ENCODE peak calls at places on chromosomes 16 and 17, in five cellular contexts. One of them, this sample, is unnamed.

GRCh38 chr16:85854935-85855334 is 44.0 kb upstream of the IRF8 start:
- DNase-seq in uterus: no peak
- DNase-seq in heart left ventricle: no peak
- DNase-seq in body of pancreas: no peak
- DNase-seq in adrenal gland: no peak
- DNase-seq in this sample: no peak

GRCh38 chr16:50680907-50681885 is at the start of gene SNX20:
- DNase-seq in uterus: no peak
- DNase-seq in heart left ventricle: no peak
- DNase-seq in body of pancreas: peak; percentile 48
- DNase-seq in adrenal gland: no peak
- DNase-seq in this sample: no peak

GRCh38 chr17:36586138-36586537 is 5.5 kb upstream of the DHRS11 start:
- DNase-seq in uterus: no peak
- DNase-seq in heart left ventricle: no peak
- DNase-seq in body of pancreas: no peak
- DNase-seq in adrenal gland: no peak
- DNase-seq in this sample: no peak

GRCh38 chr17:55547027-55547670 is 35.9 kb upstream of the SMIM36 start:
- DNase-seq in uterus: no peak
- DNase-seq in heart left ventricle: no peak
- DNase-seq in body of pancreas: no peak
- DNase-seq in adrenal gland: no peak
- DNase-seq in this sample: no peak

GRCh38 chr16:25151996-25152395 is 40.5 kb downstream of the LCMT1 start:
- DNase-seq in uterus: no peak
- DNase-seq in heart left ventricle: no peak
- DNase-seq in body of pancreas: no peak
- DNase-seq in adrenal gland: no peak
- DNase-seq in this sample: peak; percentile 58

GRCh38 chr17:82302991-82303943 is 14.1 kb downstream of the CD7 start:
- DNase-seq in uterus: no peak
- DNase-seq in heart left ventricle: no peak
- DNase-seq in body of pancreas: no peak
- DNase-seq in adrenal gland: no peak
- DNase-seq in this sample: no peak

GRCh38 chr17:20935740-20936139 is 107.1 kb downstream of the USP22 start:
- DNase-seq in uterus: no peak
- DNase-seq in heart left ventricle: no peak
- DNase-seq in body of pancreas: no peak
- DNase-seq in adrenal gland: no peak
- DNase-seq in this sample: no peak

GRCh38 chr16:23509763-23510153 is 536 bp downstream of the GGA2 start:
- DNase-seq in uterus: peak; percentile 26
- DNase-seq in heart left ventricle: no peak
- DNase-seq in body of pancreas: peak; percentile 45
- DNase-seq in adrenal gland: peak; percentile 56
- DNase-seq in this sample: no peak

GRCh38 chr17:44636562-44636961 is 19.7 kb upstream of the MEIOC start:
- DNase-seq in uterus: no peak
- DNase-seq in heart left ventricle: no peak
- DNase-seq in body of pancreas: no peak
- DNase-seq in adrenal gland: no peak
- DNase-seq in this sample: peak; percentile 28

GRCh38 chr16:28504707-28505404 is 1.8 kb downstream of the IL27 start:
- DNase-seq in uterus: no peak
- DNase-seq in heart left ventricle: no peak
- DNase-seq in body of pancreas: no peak
- DNase-seq in adrenal gland: no peak
- DNase-seq in this sample: no peak

GRCh38 chr17:49358638-49359247 is 3.3 kb downstream of the ZNF652 start:
- DNase-seq in uterus: no peak
- DNase-seq in heart left ventricle: no peak
- DNase-seq in body of pancreas: no peak
- DNase-seq in adrenal gland: no peak
- DNase-seq in this sample: no peak

GRCh38 chr17:1039511-1040215 is 42.7 kb downstream of the TIMM22 start:
- DNase-seq in uterus: peak; percentile 38
- DNase-seq in heart left ventricle: peak; percentile 92
- DNase-seq in body of pancreas: peak; percentile 82
- DNase-seq in adrenal gland: peak; percentile 78
- DNase-seq in this sample: no peak

GRCh38 chr16:56670640-56670934 is 973 bp downstream of the MT1H start:
- DNase-seq in uterus: no peak
- DNase-seq in heart left ventricle: no peak
- DNase-seq in body of pancreas: no peak
- DNase-seq in adrenal gland: no peak
- DNase-seq in this sample: no peak

GRCh38 chr16:86710602-86710950 is 132.2 kb downstream of the FOXL1 start:
- DNase-seq in uterus: no peak
- DNase-seq in heart left ventricle: no peak
- DNase-seq in body of pancreas: no peak
- DNase-seq in adrenal gland: no peak
- DNase-seq in this sample: no peak

GRCh38 chr17:17028059-17028877 is 14.0 kb upstream of the MPRIP start:
- DNase-seq in uterus: no peak
- DNase-seq in heart left ventricle: no peak
- DNase-seq in body of pancreas: peak; percentile 84
- DNase-seq in adrenal gland: no peak
- DNase-seq in this sample: peak; percentile 96

GRCh38 chr16:12439443-12440232 is 364.0 kb downstream of the CPPED1 start:
- DNase-seq in uterus: no peak
- DNase-seq in heart left ventricle: no peak
- DNase-seq in body of pancreas: no peak
- DNase-seq in adrenal gland: no peak
- DNase-seq in this sample: no peak

DNA sequence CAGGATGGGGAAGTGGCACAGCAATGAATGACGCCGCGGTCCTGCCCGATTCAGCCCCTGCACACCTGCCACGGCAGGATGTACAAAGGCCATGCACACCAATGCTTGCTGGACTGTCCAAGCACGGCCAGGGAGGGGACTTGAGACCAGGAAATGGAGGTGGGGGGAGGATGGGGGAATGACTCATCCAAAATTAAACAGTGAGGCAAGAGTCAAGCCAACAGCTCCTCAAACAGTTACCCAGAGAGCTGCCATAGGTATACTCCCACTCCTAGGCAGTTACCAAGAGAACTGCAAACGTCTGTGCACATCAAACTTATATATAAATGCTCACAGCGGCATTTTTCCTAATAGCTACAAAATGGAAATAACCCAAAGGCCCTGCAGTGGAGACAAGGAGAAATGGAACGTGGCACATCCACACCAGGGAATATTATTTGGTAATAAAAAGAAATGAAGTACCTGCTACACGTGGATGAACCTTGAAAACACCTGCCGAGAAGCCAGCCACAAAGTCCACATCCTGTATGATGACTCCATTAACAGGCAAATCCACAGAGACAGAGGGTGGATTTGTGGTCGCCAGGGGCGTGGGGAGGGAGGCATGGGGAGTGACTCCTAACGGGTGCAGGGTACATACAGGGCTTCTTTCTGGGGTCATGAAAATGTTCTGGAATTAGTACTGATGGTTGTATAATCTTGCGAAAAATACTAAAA is 54.1 kb downstream of the VAC14 start:
- DNase-seq in uterus: peak; percentile 76
- DNase-seq in heart left ventricle: no peak
- DNase-seq in body of pancreas: peak; percentile 90
- DNase-seq in adrenal gland: peak; percentile 62
- DNase-seq in this sample: peak; percentile 85
- TF ChIP-seq POLR2A in uterus: no peak
- TF ChIP-seq POLR2A in heart left ventricle: no peak
- TF ChIP-seq POLR2A in body of pancreas: no peak
- TF ChIP-seq POLR2A in adrenal gland: no peak
- TF ChIP-seq POLR2A in this sample: no peak

GRCh38 chr17:4364622-4365041 is 1.8 kb downstream of the UBE2G1 start:
- DNase-seq in uterus: peak; percentile 25
- DNase-seq in heart left ventricle: no peak
- DNase-seq in body of pancreas: no peak
- DNase-seq in adrenal gland: peak; percentile 27
- DNase-seq in this sample: no peak
- TF ChIP-seq POLR2A in uterus: no peak
- TF ChIP-seq POLR2A in heart left ventricle: no peak
- TF ChIP-seq POLR2A in body of pancreas: no peak
- TF ChIP-seq POLR2A in adrenal gland: no peak
- TF ChIP-seq POLR2A in this sample: no peak

DNA sequence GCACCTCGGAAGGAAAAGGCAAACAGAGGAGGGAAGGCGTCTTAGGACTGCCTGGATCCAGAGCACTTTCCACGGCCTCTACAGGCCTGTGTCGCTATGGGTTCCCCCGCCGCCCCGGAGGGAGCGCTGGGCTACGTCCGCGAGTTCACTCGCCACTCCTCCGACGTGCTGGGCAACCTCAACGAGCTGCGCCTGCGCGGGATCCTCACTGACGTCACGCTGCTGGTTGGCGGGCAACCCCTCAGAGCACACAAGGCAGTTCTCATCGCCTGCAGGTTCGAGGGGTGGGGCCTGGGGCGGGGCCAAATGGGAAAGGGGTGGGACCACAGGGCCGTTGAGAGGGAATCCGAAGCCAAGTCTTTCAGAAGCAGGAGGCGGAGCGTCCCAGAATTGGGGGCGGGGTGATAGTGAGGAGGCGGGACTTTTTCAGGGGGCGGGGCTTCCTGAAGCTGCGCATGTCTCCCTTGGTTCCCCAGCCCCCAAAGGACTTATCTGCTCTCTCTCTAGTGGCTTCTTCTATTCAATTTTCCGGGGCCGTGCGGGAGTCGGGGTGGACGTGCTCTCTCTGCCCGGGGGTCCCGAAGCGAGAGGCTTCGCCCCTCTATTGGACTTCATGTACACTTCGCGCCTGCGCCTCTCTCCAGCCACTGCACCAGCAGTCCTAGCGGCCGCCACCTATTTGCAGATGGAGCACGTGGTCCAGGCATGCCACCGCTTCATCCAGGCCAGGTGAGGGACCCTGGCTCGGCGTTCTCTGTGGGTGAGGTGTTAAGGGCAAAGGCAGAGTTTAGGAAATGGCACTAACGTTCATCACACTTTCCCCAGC is 939 bp downstream of the BCL6B start:
- DNase-seq in uterus: peak; percentile 85
- DNase-seq in heart left ventricle: peak; percentile 97
- DNase-seq in body of pancreas: peak; percentile 94
- DNase-seq in adrenal gland: peak; percentile 95
- DNase-seq in this sample: no peak
- TF ChIP-seq POLR2A in uterus: peak; percentile 78
- TF ChIP-seq POLR2A in heart left ventricle: no peak
- TF ChIP-seq POLR2A in body of pancreas: no peak
- TF ChIP-seq POLR2A in adrenal gland: peak; percentile 63
- TF ChIP-seq POLR2A in this sample: no peak

DNA sequence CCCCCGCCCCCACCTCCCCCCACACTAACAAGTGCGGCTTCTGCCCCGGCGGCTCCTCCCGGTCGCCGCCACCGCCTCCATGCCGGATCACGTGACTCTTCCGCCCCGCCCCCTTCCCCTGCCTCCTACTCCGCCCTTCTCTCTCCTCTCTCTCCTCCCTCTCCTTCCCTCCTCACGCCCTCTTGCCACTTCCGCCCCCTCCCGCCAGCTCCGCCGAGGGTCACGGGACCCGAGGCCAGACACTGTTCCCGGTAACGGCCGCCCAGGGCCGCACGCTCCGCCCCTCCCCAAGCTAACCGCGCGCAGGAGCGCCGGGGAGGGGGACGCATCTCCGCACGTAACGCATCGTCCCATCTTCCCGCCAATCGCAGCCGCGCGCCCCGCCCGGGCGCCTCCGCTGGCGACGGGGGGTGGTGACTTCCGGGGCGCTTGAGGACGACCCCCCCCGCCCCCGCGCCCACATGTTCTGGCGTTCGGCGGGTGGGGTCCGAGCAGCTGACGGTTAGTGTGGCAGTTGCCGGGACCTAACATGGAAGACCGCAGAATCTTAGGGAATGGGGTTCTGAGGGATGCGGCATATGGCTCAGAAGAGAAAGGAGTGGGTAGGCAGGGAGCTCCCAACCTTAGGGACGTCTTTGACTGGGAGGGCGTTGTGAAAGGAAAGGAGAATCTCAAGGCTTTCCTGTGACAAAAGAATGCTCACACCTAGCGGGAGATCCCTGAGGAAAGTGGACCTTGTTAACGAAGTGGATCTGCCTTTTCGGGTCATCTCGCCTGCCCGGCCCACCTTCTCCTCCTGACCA is at the start of gene USP32:
- DNase-seq in uterus: peak; percentile 99
- DNase-seq in heart left ventricle: peak; percentile 99
- DNase-seq in body of pancreas: peak; percentile 99
- DNase-seq in adrenal gland: peak; percentile 99
- DNase-seq in this sample: peak; percentile 95
- TF ChIP-seq POLR2A in uterus: peak; percentile 59
- TF ChIP-seq POLR2A in heart left ventricle: no peak
- TF ChIP-seq POLR2A in body of pancreas: peak; percentile 49
- TF ChIP-seq POLR2A in adrenal gland: peak; percentile 60
- TF ChIP-seq POLR2A in this sample: peak; percentile 81

This sample was measured in H54.